ENCODE peak calls at places on chromosomes 16 and 17, in four cellular contexts. R, S, X and E are unnamed samples.

GRCh38 chr17:63634163-63634562 is 11.9 kb downstream of the MAP3K3 start:
- DNase-seq in X (peak), S (no peak), R (no peak), E (no peak)

GRCh38 chr16:30354423-30355143 is 525 bp downstream of the CD2BP2 start:
- DNase-seq in X (peak), S (no peak), R (peak), E (no peak)

GRCh38 chr16:27520982-27521673 is 28.6 kb downstream of the GTF3C1 start:
- DNase-seq in S (no peak), R (no peak), X (no peak), E (no peak)

GRCh38 chr17:9009737-9010136 is 11.6 kb upstream of the NTN1 start:
- DNase-seq in X (no peak), R (no peak), S (no peak), E (no peak)

GRCh38 chr16:21593530-21594289 is 5.7 kb upstream of the METTL9 start:
- DNase-seq in X (no peak), S (no peak), R (no peak), E (no peak)

GRCh38 chr17:76567634-76568432 is 17.8 kb downstream of the ST6GALNAC2 start:
- DNase-seq in X (peak), S (peak), R (peak), E (no peak)

GRCh38 chr17:20159406-20160075 is 150.4 kb downstream of the SPECC1 start:
- DNase-seq in X (no peak), S (no peak), R (no peak), E (no peak)

GRCh38 chr16:49441366-49441780 is 67.8 kb downstream of the C16orf78 start:
- DNase-seq in S (no peak), X (no peak), R (peak), E (peak)

GRCh38 chr16:48076455-48077012 is 79.3 kb downstream of the ABCC12 start:
- DNase-seq in X (no peak), S (peak), R (no peak), E (no peak)

GRCh38 chr17:61770752-61771533 is 92.4 kb downstream of the BRIP1 start:
- DNase-seq in X (no peak), R (no peak), S (no peak), E (no peak)
- TF ChIP-seq FOXM1 in X (no peak), R (no peak), S (no peak), E (no peak)

GRCh38 chr16:52958951-52959350 is 93.7 kb downstream of the CHD9NB start:
- DNase-seq in S (no peak), X (no peak), R (no peak), E (no peak)

GRCh38 chr16:52963471-52963870 is 89.2 kb downstream of the CHD9NB start:
- DNase-seq in S (no peak), R (no peak), X (no peak), E (no peak)

GRCh38 chr16:52964290-52964689 is 88.4 kb downstream of the CHD9NB start:
- DNase-seq in R (no peak), X (no peak), S (no peak), E (no peak)
- H2AFZ ChIP-seq in R (no peak), X (no peak), S (no peak), E (no peak)

GRCh38 chr16:69865701-69866100 is 85.4 kb upstream of the CLEC18A start:
- DNase-seq in S (peak), R (no peak), X (peak), E (no peak)
- TF ChIP-seq FOXM1 in S (no peak), R (no peak), X (no peak), E (no peak)

DNA sequence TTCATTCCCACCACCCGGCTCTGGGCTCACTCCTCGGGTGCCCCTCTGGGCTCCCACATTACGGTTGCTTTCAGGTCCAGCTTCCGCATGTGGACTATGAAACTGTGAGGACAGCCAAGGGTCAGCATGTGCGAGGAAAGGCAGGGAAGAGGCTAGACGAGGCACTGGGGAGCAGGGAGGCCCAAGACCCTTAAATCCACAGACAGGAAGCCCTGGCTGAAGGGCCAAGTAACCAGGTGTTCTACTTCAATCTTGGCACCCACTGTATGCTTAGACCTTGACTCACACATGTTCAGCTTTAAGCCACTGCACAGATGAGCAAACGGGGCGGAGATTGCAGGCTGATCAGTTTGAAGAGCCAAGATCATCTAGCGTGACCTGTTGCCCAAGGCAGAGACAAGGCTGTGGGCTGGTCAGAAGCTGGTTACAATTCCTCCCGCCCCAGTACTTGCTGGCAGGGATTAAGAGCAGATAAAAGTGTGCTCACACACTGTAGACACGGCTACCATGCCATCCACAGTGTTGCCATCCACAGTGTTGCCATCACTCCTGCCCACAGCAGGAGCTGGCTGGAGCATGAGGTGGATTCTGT is at the start of gene CES4A:
- DNase-seq in X (no peak), S (peak), R (no peak), E (no peak)
- H2AFZ ChIP-seq in X (peak), S (peak), R (no peak), E (no peak)